ENCODE peak calls at places on chromosomes 16 and 17, in four cellular contexts. Q, R, K and D are unnamed samples.

GRCh38 chr16:1530883-1531637 is 2.4 kb upstream of the TMEM204 start:
- DNase-seq in Q (no peak), K (peak), R (no peak), D (no peak)

GRCh38 chr17:14270508-14270907 is 30.4 kb upstream of the HS3ST3B1 start:
- DNase-seq in R (no peak), Q (no peak), K (no peak), D (no peak)

GRCh38 chr17:54626146-54626703 is 274.4 kb upstream of the TOM1L1 start:
- DNase-seq in K (no peak), R (no peak), Q (no peak), D (peak)

GRCh38 chr17:32341857-32342602 is at the start of gene C17orf75:
- DNase-seq in Q (peak), R (peak), K (peak), D (peak)

GRCh38 chr16:627458-628239 is 3.1 kb upstream of the WFIKKN1 start:
- DNase-seq in Q (no peak), R (no peak), K (peak), D (peak)

GRCh38 chr16:22848451-22848850 is 34.5 kb downstream of the HS3ST2 start:
- DNase-seq in Q (no peak), K (no peak), R (no peak), D (no peak)

GRCh38 chr16:10935491-10935890 is 6.8 kb downstream of the DEXI start:
- DNase-seq in Q (no peak), R (no peak), K (no peak), D (no peak)

GRCh38 chr17:71849783-71850768 is 270.7 kb upstream of the SOX9 start:
- DNase-seq in K (no peak), R (no peak), Q (no peak), D (no peak)

GRCh38 chr16:88317619-88317977 is 65.2 kb upstream of the ZNF469 start:
- DNase-seq in K (peak), R (no peak), Q (no peak), D (no peak)

GRCh38 chr17:83091257-83092141 is 12.1 kb downstream of the METRNL start:
- DNase-seq in K (peak), R (no peak), Q (no peak), D (peak)

GRCh38 chr17:75994802-75995350 is 5.8 kb upstream of the CDK3 start:
- DNase-seq in Q (no peak), K (no peak), R (no peak), D (no peak)

GRCh38 chr17:52148288-52148968 is 10.1 kb downstream of the CA10 start:
- DNase-seq in R (no peak), K (no peak), Q (no peak), D (no peak)

GRCh38 chr17:48100591-48101011 is 677 bp downstream of the CBX1 start:
- DNase-seq in K (peak), Q (no peak), R (no peak), D (peak)

GRCh38 chr17:82812058-82812457 is 27.8 kb downstream of the ZNF750 start:
- DNase-seq in K (no peak), R (no peak), Q (no peak), D (no peak)

GRCh38 chr17:44829558-44830358 is at the start of gene GJC1:
- DNase-seq in K (no peak), R (peak), Q (no peak), D (peak)

GRCh38 chr17:57142925-57143324 is 57.9 kb downstream of the AKAP1 start:
- DNase-seq in Q (no peak), K (no peak), R (no peak), D (no peak)

GRCh38 chr17:58377005-58377660 is 25.1 kb upstream of the SUPT4H1 start:
- DNase-seq in Q (no peak), R (no peak), K (peak), D (no peak)

GRCh38 chr16:1430759-1431496 is at the start of gene PERCC1:
- DNase-seq in K (peak), Q (no peak), R (no peak), D (peak)

GRCh38 chr17:56815711-56816110 is 18.0 kb downstream of the C17orf67 start:
- DNase-seq in R (no peak), Q (no peak), K (no peak), D (no peak)

GRCh38 chr16:49608801-49609200 is 235.2 kb downstream of the C16orf78 start:
- DNase-seq in R (no peak), Q (no peak), K (no peak), D (no peak)

GRCh38 chr16:23563186-23563585 is 5.7 kb downstream of the UBFD1 start:
- DNase-seq in Q (no peak), R (no peak), K (no peak), D (no peak)

GRCh38 chr16:67223992-67224391 is 2.9 kb upstream of the TMEM208 start:
- DNase-seq in R (no peak), K (no peak), Q (no peak), D (no peak)

GRCh38 chr17:50817838-50818237 is 17.5 kb upstream of the WFIKKN2 start:
- DNase-seq in R (no peak), Q (no peak), K (no peak), D (no peak)

GRCh38 chr16:19899605-19899955 is 14.9 kb upstream of the GPRC5B start:
- DNase-seq in Q (no peak), R (no peak), K (no peak), D (no peak)
- TF ChIP-seq CTCF in Q (no peak), R (no peak), K (no peak), D (no peak)

GRCh38 chr17:15973834-15974233 is 25.7 kb downstream of the ZSWIM7 start:
- DNase-seq in R (no peak), K (no peak), Q (no peak), D (no peak)
- TF ChIP-seq CTCF in R (no peak), K (no peak), Q (no peak), D (no peak)

DNA sequence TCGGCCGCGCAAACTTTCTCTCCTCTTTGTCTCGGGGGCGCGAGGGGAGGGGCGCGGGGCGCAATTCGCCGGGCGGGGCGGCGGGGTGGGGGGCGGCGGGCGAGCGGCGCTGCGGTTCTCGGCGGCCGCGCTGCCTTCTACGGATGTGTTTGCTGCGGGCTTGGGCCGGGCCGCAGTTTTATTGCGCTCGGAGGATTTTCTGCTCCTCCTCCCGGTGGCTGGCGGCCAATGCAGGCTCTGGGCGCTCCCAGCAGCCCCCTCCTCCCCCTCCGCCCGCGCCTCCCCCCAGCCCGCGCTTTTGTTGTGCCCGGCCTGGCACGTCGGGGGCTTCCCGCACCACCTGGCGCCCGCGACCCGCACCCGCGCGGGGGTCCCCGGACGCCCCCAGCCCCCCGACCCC is at the start of gene TIMP2:
- DNase-seq in R (peak), K (peak), Q (peak), D (peak)
- TF ChIP-seq CTCF in R (peak), K (peak), Q (peak), D (no peak)

GRCh38 chr17:80361495-80362220 is 53.3 kb upstream of the ENDOV start:
- DNase-seq in K (no peak), Q (no peak), R (no peak), D (no peak)
- TF ChIP-seq CTCF in K (no peak), Q (peak), R (peak), D (peak)

GRCh38 chr16:83862661-83863060 is 36.3 kb upstream of the MLYCD start:
- DNase-seq in K (no peak), Q (no peak), R (no peak), D (no peak)

GRCh38 chr16:83859265-83859664 is 39.6 kb upstream of the MLYCD start:
- DNase-seq in Q (no peak), K (no peak), R (no peak), D (no peak)

DNA sequence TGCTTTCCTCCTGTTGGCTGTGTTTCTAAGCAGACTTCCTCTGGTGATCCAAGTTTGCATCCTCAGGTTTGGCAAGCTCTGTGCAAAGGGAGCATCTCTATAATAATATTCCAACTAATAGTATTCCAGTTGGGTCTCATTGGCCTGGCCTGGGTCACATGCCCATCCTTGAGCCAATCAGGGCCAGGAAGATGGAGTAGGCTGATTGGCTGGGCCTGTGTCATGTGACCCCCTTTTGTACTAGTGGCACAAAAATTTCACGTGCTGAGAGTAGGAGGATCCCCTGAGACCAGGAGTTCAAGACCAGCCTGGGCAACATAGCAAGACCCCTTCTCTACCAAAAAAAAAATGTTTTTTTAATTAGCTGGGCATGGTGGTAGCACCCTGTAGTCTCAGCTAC is 35.2 kb upstream of the MLYCD start:
- DNase-seq in Q (no peak), R (no peak), K (no peak), D (no peak)
- TF ChIP-seq CTCF in Q (no peak), R (no peak), K (no peak), D (no peak)

DNA sequence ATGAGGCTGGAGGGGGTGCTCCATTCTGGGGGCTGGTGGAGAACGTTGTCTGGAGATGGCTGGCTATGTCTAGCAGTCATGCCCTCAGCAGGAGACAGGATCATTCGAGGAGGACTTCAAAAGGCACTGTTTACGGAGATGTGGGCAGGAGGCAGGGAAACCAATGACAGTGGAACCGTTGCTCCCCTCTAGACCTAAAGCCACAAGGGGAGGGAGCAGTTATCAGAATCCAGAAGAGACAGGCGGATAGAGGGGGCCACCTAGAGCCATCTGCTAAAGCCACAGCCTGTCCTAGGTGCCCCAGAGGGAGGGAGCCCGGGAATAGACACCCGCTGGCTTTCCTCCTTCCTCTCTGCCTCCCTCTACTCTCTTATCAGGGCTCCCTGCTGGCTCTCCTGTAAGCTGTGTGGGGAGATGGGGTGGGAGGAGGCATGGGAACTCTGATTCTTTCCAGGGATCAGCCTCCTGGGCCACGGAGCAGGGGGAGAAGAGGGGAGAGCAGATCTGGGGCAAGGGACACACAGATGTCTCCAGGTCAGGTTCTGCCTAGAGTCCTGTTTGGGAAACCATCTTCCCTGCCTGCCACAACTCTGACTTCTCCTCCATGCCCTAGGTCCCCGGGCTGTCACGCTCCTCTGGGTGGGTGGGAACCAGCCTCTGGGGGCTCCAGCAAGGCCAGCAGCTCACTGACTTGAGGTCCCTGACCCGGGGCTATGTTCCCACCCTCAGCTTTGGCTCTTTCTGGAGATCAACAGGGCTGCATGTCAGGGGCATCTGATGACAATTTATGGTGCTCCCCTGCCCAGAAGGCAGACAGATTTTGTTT is 42.3 kb downstream of the IRX3 start:
- DNase-seq in Q (no peak), R (no peak), K (no peak), D (no peak)
- TF ChIP-seq CTCF in Q (no peak), R (no peak), K (no peak), D (no peak)

GRCh38 chr17:39192901-39193300 is 4.6 kb downstream of the CACNB1 start:
- DNase-seq in K (no peak), R (no peak), Q (no peak), D (no peak)

GRCh38 chr17:39195568-39196160 is 1.8 kb downstream of the CACNB1 start:
- DNase-seq in K (no peak), Q (no peak), R (no peak), D (peak)

GRCh38 chr17:39194985-39195524 is 2.4 kb downstream of the CACNB1 start:
- DNase-seq in R (no peak), K (no peak), Q (no peak), D (no peak)

GRCh38 chr17:39193346-39193745 is 4.1 kb downstream of the CACNB1 start:
- DNase-seq in R (no peak), Q (no peak), K (no peak), D (no peak)

GRCh38 chr17:39194089-39194984 is 3.1 kb downstream of the CACNB1 start:
- DNase-seq in Q (no peak), R (no peak), K (no peak), D (no peak)
- TF ChIP-seq CTCF in Q (no peak), R (no peak), K (no peak), D (no peak)

GRCh38 chr16:85828166-85828565 is 28.7 kb downstream of the COX4I1 start:
- DNase-seq in R (no peak), Q (no peak), K (no peak), D (no peak)

GRCh38 chr16:85824161-85825135 is 25.0 kb downstream of the COX4I1 start:
- DNase-seq in K (no peak), R (no peak), Q (no peak), D (no peak)

GRCh38 chr16:85826686-85827247 is 27.3 kb downstream of the COX4I1 start:
- DNase-seq in K (no peak), Q (no peak), R (no peak), D (no peak)

GRCh38 chr16:85823328-85823920 is 23.9 kb downstream of the COX4I1 start:
- DNase-seq in R (no peak), Q (no peak), K (no peak), D (no peak)

GRCh38 chr16:85825326-85825725 is 25.8 kb downstream of the COX4I1 start:
- DNase-seq in R (no peak), Q (no peak), K (no peak), D (no peak)
- TF ChIP-seq CTCF in R (no peak), Q (no peak), K (no peak), D (no peak)

GRCh38 chr17:41592601-41593305 is 6.1 kb upstream of the KRT14 start:
- DNase-seq in Q (no peak), K (no peak), R (no peak), D (no peak)

GRCh38 chr17:41588126-41588810 is 1.6 kb upstream of the KRT14 start:
- DNase-seq in K (no peak), Q (no peak), R (no peak), D (no peak)

GRCh38 chr17:41585301-41585700 is 1.4 kb downstream of the KRT14 start:
- DNase-seq in Q (no peak), R (no peak), K (no peak), D (no peak)

GRCh38 chr17:41586863-41587495 is at the start of gene KRT14:
- DNase-seq in R (no peak), K (no peak), Q (no peak), D (no peak)

DNA sequence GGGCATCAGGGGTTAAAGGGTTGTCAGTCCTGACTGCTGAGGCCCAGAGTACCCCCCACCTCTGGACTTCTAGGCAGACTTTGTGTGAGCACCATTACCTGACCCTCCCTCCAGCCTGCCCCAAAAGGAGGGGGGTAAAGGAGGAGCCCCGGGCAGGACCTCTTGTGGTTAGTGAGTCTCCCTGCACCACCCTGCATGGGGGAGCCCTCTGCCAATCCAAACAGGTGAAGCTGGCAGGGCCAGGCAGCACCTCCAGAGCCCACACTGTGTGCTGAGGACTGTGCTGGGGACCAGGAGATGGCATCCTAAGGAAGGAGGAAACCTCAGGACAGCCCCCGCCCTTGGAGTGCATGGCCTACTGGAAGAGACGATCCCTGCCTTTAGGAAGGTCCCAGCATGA is 2.6 kb upstream of the KRT14 start:
- DNase-seq in Q (no peak), R (no peak), K (no peak), D (no peak)
- TF ChIP-seq CTCF in Q (no peak), R (no peak), K (no peak), D (no peak)

DNA sequence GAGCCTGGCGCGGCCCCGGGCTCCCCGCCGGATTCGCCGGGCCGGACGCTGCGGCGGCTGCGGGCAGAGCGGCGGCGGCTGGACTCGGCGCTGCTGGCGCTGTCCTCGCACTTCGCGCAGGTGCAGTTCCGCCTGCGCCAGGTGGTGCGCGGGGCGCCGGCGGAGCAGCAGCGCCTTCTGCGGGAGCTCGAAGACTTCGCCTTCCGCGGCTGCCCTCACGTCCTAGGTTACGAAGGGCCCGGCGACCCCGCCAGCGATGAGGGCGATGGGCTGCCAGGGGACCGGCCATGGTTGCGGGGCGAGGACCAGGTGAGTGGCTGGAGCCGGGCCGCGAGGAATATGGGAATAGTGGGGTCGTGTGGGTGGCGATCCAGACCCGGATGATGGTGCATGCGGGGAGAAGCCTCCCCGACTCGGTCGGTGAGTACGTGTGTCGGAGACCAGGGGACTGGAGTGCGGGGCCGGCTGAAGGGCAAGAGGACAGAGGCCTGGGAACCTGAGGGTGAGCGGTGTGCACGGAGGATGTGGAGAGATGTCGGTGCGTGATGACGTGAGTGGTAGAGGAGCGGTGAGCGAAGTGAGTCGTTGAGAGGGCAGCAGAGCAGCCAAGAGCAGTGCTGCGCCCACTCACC is 517 bp downstream of the RUNDC1 start:
- DNase-seq in K (peak), R (peak), Q (peak), D (peak)
- TF ChIP-seq CTCF in K (no peak), R (peak), Q (peak), D (peak)